ENCODE peak calls at places on chromosomes 11 and 22, in four cellular contexts. K, V, M and Y are unnamed samples.

GRCh38 chr11:57167125-57167839 is 14.5 kb upstream of the LRRC55 start:
- DNase-seq in K (no peak), V (no peak), M (no peak), Y (no peak)

GRCh38 chr22:42357634-42358296 is 74.4 kb downstream of the NFAM1 start:
- DNase-seq in K (no peak), V (no peak), M (no peak), Y (no peak)

GRCh38 chr11:71504526-71504925 is 22.5 kb upstream of the KRTAP5-7 start:
- DNase-seq in K (no peak), V (no peak), M (no peak), Y (no peak)

GRCh38 chr11:119650251-119650650 is 78.7 kb downstream of the NECTIN1 start:
- DNase-seq in K (no peak), V (no peak), M (no peak), Y (no peak)

GRCh38 chr11:35257287-35257686 is 118.3 kb downstream of the CD44 start:
- DNase-seq in K (no peak), V (peak), M (peak), Y (peak)

GRCh38 chr11:76025068-76025467 is 181.2 kb downstream of the WNT11 start:
- DNase-seq in K (no peak), V (no peak), M (no peak), Y (no peak)

GRCh38 chr11:134762248-134763029 is 350.4 kb upstream of the B3GAT1 start:
- DNase-seq in K (peak), V (no peak), M (no peak), Y (no peak)

GRCh38 chr22:50112151-50113118 is 22.6 kb downstream of the MOV10L1 start:
- DNase-seq in K (no peak), V (peak), M (no peak), Y (no peak)

GRCh38 chr11:66204412-66204811 is 64.0 kb upstream of the RAB1B start:
- DNase-seq in K (no peak), V (no peak), M (no peak), Y (no peak)

GRCh38 chr11:9774591-9775392 is 110.9 kb downstream of the SWAP70 start:
- DNase-seq in K (no peak), V (no peak), M (no peak), Y (no peak)

GRCh38 chr11:76787911-76788596 is 4.9 kb downstream of the TSKU start:
- DNase-seq in K (peak), V (no peak), M (no peak), Y (no peak)

GRCh38 chr22:45604239-45604711 is 67.4 kb upstream of the ATXN10 start:
- DNase-seq in K (no peak), V (peak), M (no peak), Y (no peak)

GRCh38 chr11:117457031-117457785 is 129.6 kb downstream of the CEP164 start:
- DNase-seq in K (no peak), V (no peak), M (no peak), Y (no peak)

GRCh38 chr11:129652828-129653227 is 162.8 kb upstream of the TMEM45B start:
- DNase-seq in K (no peak), V (no peak), M (no peak), Y (no peak)

GRCh38 chr11:36249271-36249670 is 40.0 kb downstream of the COMMD9 start:
- DNase-seq in K (no peak), V (no peak), M (no peak), Y (no peak)

GRCh38 chr11:9533736-9534473 is 39.6 kb upstream of the WEE1 start:
- DNase-seq in K (no peak), V (no peak), M (no peak), Y (no peak)

GRCh38 chr22:22484023-22484422 is 24.5 kb downstream of the ZNF280B start:
- DNase-seq in K (no peak), V (no peak), M (no peak), Y (no peak)

GRCh38 chr11:120254788-120255518 is 15.0 kb downstream of the POU2F3 start:
- DNase-seq in K (no peak), V (no peak), M (no peak), Y (peak)

GRCh38 chr11:2904153-2905052 is 18.8 kb upstream of the CDKN1C start:
- DNase-seq in K (no peak), V (no peak), M (no peak), Y (no peak)

GRCh38 chr11:117876341-117877119 is at the start of gene FXYD6:
- DNase-seq in K (no peak), V (no peak), M (no peak), Y (no peak)

GRCh38 chr11:100573911-100574513 is 113.1 kb upstream of the ARHGAP42 start:
- DNase-seq in K (no peak), V (no peak), M (no peak), Y (no peak)

GRCh38 chr22:45235101-45235777 is 5.5 kb downstream of the KIAA0930 start:
- DNase-seq in K (no peak), V (peak), M (peak), Y (peak)

GRCh38 chr11:73404048-73404447 is 27.8 kb downstream of the RELT start:
- DNase-seq in K (peak), V (peak), M (no peak), Y (no peak)

GRCh38 chr11:7533199-7534029 is 19.6 kb downstream of the PPFIBP2 start:
- DNase-seq in K (no peak), V (no peak), M (no peak), Y (no peak)
- TF ChIP-seq SPI1 in K (no peak), V (no peak), M (no peak), Y (no peak)

GRCh38 chr11:1876361-1877063 is 15.2 kb downstream of the PRR33 start:
- DNase-seq in K (peak), V (peak), M (no peak), Y (peak)
- TF ChIP-seq POLR2AphosphoS5 in K (no peak), V (no peak), M (no peak), Y (no peak)

DNA sequence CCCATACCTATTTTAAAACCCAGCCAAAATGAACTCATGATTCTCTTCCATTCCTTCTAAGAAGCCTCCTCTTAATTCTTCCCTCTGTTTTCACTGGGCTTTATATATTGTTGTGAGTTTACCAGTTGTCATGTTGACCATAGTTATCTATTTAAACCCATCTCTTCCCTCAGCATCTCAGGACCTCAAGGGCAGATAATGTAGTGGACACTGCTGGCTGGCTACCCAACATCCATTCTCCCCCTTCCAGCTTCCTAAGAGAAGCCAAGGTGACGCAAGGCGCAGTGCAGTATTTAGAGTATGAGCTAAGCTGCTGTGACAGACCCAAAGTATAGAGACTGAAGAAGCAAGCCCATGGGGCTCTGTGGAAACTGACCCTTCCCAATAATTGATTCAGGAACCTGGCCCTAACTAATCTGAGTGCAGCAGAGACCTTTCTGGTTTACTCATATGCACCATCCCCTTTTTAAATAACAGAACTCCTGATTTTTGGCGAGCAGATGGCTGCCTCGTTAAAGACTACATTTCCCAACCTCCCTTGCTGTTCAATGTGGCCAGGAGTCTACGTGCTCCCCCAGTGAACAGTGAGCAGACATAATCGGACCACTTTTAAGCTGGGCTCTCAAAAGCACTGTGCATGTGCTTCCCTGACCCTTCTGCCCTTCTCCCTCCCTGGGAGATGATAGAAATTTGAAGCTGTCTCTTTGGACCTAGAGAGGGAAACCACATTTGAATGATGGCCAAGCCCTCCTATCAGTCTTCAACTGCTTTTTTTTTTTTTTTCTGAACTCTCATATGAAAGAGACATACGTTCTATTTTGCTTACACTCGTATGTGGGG is 28.1 kb upstream of the CREB3L1 start:
- DNase-seq in K (peak), V (no peak), M (no peak), Y (no peak)
- TF ChIP-seq SPI1 in K (no peak), V (no peak), M (no peak), Y (no peak)

GRCh38 chr11:22666700-22667439 is 459 bp downstream of the GAS2 start:
- DNase-seq in K (no peak), V (no peak), M (no peak), Y (peak)
- TF ChIP-seq POLR2AphosphoS5 in K (no peak), V (no peak), M (no peak), Y (no peak)

GRCh38 chr22:39808087-39808486 is 85.5 kb downstream of the ENTHD1 start:
- DNase-seq in K (peak), V (peak), M (no peak), Y (no peak)
- TF ChIP-seq SPI1 in K (no peak), V (no peak), M (no peak), Y (no peak)

DNA sequence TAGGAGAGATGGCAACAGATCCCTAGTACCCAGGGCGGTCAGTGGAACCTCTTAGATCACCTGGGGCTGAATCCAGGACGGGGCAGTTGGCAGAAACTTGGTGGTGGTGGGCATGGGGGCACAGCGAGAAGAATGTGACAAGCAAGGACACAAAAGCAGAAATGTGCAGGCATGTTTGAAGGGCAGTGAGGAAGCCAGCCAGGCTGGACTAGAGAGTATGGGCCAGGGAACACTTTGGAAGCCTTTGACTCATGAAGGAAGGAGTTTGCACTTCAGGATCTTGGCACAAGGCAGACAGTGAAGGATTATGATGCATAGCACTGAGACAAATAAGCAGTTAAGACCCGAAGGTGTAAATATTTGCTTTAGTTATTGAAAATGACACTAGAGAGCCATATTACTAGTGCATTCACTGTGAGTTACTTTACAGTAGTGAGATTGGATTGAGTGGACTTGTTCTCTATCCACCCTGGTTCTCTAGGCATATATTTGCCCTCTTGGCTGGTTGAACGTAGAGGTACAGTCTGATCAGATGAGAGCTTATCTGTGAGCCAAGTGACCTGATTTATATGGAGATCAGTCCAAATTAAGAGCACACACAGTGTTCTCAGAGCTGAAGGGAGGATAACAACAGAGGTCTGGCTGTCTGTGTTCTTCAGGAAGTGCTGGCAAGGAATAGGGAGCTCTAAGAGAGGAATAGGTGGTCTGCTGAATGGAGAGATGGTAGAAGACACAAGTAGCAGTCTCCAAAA is 210.4 kb downstream of the SNX19 start:
- DNase-seq in K (no peak), V (no peak), M (no peak), Y (no peak)
- TF ChIP-seq POLR2AphosphoS5 in K (no peak), V (no peak), M (no peak), Y (no peak)

GRCh38 chr11:103097279-103097678 is 5.3 kb upstream of the DCUN1D5 start:
- DNase-seq in K (no peak), V (no peak), M (no peak), Y (no peak)
- TF ChIP-seq SPI1 in K (no peak), V (no peak), M (no peak), Y (no peak)

DNA sequence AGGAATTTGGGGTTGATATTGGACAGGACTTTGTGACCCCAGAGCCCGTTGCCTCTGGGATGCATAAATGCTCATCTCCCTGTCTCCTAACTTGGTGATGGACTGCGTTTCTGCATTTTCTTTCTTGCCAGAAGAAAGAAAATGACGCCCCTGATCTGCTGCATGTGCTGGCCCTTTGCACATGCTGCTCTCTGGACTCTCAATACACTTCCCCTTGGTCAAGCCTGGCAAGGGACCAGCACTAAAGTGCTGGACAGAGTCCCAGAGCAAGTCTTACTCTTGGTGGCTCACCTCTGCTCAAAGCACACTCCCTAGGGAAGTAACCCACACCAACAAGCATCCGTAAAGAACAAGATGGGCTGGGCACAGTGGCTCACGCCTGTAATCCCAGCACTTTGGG is 40.7 kb downstream of the MYH9 start:
- DNase-seq in K (no peak), V (no peak), M (no peak), Y (no peak)
- TF ChIP-seq POLR2AphosphoS5 in K (no peak), V (no peak), M (no peak), Y (no peak)

GRCh38 chr11:112029460-112029859 is 4.3 kb downstream of the DLAT start:
- DNase-seq in K (no peak), V (no peak), M (no peak), Y (no peak)

GRCh38 chr11:112024778-112025678 is at the start of gene DLAT:
- DNase-seq in K (peak), V (peak), M (peak), Y (peak)

GRCh38 chr11:112023104-112023503 is 2.1 kb upstream of the DLAT start:
- DNase-seq in K (peak), V (no peak), M (no peak), Y (no peak)

GRCh38 chr11:112025682-112026081 is 474 bp downstream of the DLAT start:
- DNase-seq in K (peak), V (peak), M (no peak), Y (peak)

DNA sequence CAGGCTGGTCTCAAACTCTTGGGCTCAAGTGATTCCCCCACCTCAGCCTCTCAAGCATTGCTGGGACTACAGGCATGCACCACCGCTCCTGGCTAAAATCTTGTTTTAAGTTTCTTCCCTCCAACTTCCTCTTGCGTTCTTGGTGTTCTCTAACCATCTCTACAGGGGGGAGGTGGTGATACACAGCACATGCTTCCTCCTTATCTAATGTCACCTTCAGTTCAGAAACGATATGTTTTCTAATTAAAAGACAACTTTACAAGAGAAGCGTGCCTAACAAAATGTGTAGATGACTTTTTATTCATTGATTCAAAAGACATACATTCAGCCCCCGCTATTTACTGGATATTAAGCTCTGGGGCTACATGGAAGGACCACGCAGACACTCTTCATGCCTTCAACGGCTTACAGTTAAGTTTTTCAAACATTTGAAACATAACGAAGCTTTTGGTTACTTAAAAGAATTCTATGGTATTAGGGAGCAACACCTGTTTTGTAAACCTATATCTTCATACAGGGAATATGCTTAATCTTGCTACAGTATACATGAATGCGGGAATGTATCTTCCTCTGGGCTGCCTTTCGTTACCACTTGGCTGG is 930 bp upstream of the DLAT start:
- DNase-seq in K (peak), V (peak), M (no peak), Y (no peak)
- TF ChIP-seq SPI1 in K (peak), V (peak), M (peak), Y (peak)